ENCODE peak calls at places on chromosomes 5 and 9, in four cellular contexts. I is mesenchymal stem cell, B is OCI-LY7, N is A549. P is an unnamed sample.

GRCh38 chr9:129009584-129010141 is 18.5 kb downstream of the SH3GLB2 start:
- DNase-seq in B (no peak), I (no peak), N (no peak), P (no peak)

GRCh38 chr9:106405871-106406435 is 457.0 kb upstream of the ZNF462 start:
- DNase-seq in N (no peak), I (no peak), B (no peak), P (no peak)

GRCh38 chr9:108928386-108928785 is 5.5 kb downstream of the ELP1 start:
- DNase-seq in B (no peak), N (no peak), I (no peak), P (no peak)

GRCh38 chr9:32644698-32645097 is 9.2 kb upstream of the TAF1L start:
- DNase-seq in N (no peak), B (no peak), I (no peak), P (peak)

GRCh38 chr5:94785111-94785510 is 166.6 kb downstream of the SLF1 start:
- DNase-seq in N (no peak), I (peak), B (peak), P (no peak)

GRCh38 chr5:158922816-158923215 is 176.9 kb downstream of the EBF1 start:
- DNase-seq in B (no peak), I (no peak), N (no peak), P (no peak)

GRCh38 chr5:172299916-172300439 is 16.4 kb upstream of the UBTD2 start:
- DNase-seq in N (no peak), B (no peak), I (peak), P (peak)

GRCh38 chr9:88818495-88819201 is 172.6 kb upstream of the S1PR3 start:
- DNase-seq in I (peak), N (no peak), B (no peak), P (peak)

GRCh38 chr5:112146323-112146848 is 272.7 kb downstream of the EPB41L4A start:
- DNase-seq in B (no peak), I (peak), N (no peak), P (peak)

DNA sequence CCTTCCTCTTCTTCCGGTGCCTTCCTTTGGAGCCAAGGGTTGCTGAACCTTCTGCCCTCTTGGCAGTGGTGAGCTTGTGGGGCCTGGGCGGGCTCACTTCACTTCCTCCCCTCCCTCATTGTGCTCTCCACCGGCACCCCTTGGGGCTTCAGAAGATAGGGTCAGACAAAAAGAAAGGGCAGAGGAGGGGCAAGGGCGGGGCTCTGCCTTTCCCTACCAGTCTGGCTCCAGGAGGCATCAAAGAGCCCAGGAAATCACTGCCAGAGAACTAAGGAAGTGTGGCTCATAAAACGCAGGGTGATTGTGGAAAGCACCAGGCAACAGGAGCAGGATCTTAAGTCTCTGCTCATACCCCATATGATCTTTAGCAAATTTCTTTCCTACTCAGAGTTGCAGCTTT is 34.8 kb downstream of the ACOT12 start:
- DNase-seq in B (no peak), N (no peak), I (no peak), P (no peak)
- H3K4me2 ChIP-seq in B (no peak), N (no peak), I (no peak), P (no peak)

GRCh38 chr9:37800631-37801286 is at the start of gene DCAF10:
- DNase-seq in B (peak), N (peak), I (peak), P (peak)
- H3K4me3 ChIP-seq in B (peak), N (peak), I (peak), P (peak)

GRCh38 chr9:21477466-21477865 is 4.6 kb downstream of the IFNE start:
- DNase-seq in B (no peak), I (no peak), N (no peak), P (no peak)

GRCh38 chr9:21481470-21482057 is 549 bp downstream of the IFNE start:
- DNase-seq in B (peak), N (no peak), I (no peak), P (no peak)

GRCh38 chr9:21479152-21479702 is 2.9 kb downstream of the IFNE start:
- DNase-seq in I (no peak), B (no peak), N (no peak), P (no peak)

DNA sequence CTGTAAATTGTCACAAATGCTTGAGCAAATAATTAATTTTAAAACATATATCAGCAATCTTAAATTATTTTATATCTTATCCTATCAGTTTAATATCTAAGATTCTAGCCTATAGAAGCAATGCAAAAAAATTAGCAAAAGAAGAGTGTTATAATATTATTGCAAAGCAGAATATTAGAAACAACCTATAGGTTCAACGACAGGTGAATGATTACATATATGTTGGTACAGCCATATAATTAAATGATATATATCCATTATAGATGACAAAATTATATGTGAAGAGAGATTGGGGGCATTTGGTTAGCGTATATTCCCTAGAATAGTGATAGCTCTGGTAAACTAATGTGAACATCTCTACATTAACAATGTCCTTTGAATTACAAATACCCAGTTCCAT is at the start of gene IFNE:
- DNase-seq in I (no peak), B (no peak), N (no peak), P (no peak)
- H3K4me2 ChIP-seq in I (no peak), B (no peak), N (no peak), P (no peak)

DNA sequence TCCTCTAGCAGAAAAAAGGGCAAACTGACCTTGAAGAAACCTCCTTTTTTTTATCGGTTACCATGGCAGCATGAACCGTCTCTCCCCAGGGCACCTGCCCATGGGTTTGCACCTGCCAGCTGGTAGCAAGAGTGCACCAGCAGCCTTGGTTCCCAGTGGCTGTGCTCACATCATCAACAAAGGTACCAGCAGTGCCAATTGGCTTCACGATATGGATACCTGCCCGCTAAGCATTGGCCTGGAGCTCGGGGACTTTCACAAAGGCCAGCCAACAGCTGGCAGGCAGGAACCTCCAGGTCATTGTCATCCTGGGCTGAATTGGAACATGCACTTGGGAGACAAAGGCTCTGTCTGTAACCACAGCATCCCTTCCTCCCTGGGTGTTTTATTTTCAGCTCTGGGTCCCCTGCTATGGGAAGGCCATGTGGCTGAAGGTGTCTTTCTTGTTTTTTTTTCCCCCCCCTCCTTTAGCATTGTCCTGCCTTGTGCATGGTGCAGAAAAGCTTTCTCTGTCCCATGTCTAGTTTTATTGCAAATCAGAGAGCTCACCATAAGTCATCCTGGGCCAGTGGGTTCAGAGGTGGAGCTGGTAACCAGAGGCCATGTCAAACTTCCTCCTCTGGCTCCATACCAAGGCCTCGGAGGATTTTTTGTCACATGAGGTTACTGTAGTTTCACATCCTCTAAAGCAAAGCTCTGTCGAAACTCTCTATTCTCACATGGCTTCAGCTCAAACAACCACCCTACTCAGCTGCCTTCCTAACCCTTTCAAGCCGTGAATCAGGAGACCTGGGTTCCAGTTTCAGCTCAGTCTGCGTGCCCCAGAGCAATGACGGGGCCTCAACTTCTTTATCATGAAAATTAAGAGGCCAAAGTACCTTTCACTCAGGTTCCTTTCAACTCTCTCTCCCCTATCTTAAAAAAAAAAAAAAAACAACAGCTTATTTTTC is 145.5 kb upstream of the MAP3K1 start:
- DNase-seq in N (no peak), B (peak), I (peak), P (peak)
- H3K4me3 ChIP-seq in N (no peak), B (peak), I (no peak), P (no peak)

GRCh38 chr5:145925803-145926202 is 10.6 kb upstream of the SH3RF2 start:
- DNase-seq in N (no peak), B (no peak), I (peak), P (peak)

GRCh38 chr5:145923405-145923804 is 13.0 kb upstream of the SH3RF2 start:
- DNase-seq in N (no peak), I (no peak), B (no peak), P (no peak)

GRCh38 chr5:145922059-145922458 is 14.3 kb upstream of the SH3RF2 start:
- DNase-seq in I (no peak), B (no peak), N (no peak), P (peak)

GRCh38 chr5:145925353-145925752 is 11.0 kb upstream of the SH3RF2 start:
- DNase-seq in B (no peak), N (no peak), I (peak), P (peak)

DNA sequence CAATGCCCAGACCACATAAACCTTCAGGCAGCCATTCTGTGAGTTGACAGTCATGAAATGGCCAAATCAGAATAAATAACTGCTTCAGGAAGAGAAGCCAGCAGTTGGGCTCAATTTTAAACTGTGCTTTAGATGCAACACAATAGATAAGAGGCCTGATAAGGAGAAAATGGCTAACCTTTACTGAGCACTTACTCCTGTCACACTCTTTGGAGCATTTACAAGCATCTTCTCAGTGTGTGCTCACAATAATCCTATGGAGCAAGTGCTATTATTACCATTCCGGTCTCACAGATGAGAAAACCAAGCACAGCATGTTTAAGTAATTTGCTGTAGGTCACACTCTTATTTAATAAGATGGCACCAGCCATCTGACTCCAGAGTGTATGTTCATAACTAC is 11.5 kb upstream of the SH3RF2 start:
- DNase-seq in I (no peak), B (no peak), N (no peak), P (no peak)
- H3K4me2 ChIP-seq in I (no peak), B (no peak), N (peak), P (peak)

GRCh38 chr9:119368179-119368578 is 1.1 kb downstream of the BRINP1 start:
- DNase-seq in N (no peak), I (no peak), B (no peak), P (no peak)
- H3K4me3 ChIP-seq in N (peak), I (peak), B (no peak), P (peak)

DNA sequence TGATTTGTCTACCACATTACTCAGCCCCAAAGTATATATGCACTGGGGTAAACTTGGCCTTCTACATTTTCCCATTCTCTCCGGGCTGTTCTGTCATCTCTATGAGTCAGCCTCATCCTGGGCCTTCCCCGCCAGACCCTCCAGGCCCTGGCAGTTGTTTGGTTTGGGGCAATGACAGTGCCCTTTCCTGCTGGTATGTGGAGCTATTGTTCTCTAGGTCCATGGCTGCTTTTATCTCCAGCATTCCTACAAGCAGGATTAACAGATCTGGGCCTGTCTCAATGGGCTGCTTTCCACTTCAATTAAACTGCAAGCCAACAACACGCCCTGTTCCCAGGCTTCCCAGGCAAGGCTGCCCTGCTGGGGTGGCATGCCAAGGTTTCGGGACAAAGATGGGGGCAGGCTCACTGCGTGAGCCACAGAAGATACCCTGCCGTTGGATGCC is 136.4 kb downstream of the SLIT3 start:
- DNase-seq in N (peak), I (peak), B (no peak), P (peak)
- H3K4me2 ChIP-seq in N (peak), I (no peak), B (no peak), P (peak)

DNA sequence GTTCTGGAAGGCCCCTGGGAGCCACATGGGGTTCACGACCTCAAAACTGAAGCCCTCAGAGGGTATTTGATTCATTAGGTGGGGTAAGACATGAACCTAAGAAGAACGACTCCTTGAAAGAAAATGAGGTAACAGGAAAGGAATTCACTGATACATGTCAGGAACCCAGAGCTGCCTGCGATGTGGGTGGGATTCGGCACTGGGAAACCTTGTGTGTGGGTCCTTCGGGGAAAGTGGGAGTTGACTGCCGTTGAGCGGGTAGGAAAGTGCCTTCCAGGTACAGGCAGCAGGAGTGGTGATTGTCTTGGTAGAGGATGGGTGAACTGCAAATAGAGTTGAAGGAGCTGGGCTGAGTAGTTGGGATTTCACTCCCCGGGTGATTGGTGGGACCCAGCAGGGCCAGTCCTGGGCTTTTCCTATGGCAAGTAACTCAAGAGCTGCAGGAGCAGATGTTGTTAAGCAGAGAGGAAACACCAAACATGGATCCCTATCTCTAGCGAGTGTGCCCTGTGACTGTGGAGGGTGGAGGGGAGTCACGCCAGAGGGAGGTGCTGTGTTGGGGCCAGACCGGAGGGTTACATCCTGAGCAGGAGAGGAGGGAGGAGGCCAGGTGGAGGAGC is 30.8 kb downstream of the ANKRD33B start:
- DNase-seq in I (peak), B (no peak), N (no peak), P (no peak)
- H3K4me3 ChIP-seq in I (no peak), B (no peak), N (no peak), P (no peak)

GRCh38 chr5:34562791-34563190 is 93.3 kb upstream of the RAI14 start:
- DNase-seq in B (no peak), N (no peak), I (no peak), P (no peak)

GRCh38 chr5:34564706-34565235 is 91.4 kb upstream of the RAI14 start:
- DNase-seq in I (no peak), N (no peak), B (no peak), P (no peak)

GRCh38 chr5:34563951-34564705 is 92.0 kb upstream of the RAI14 start:
- DNase-seq in I (no peak), N (no peak), B (no peak), P (no peak)

GRCh38 chr5:34563269-34563668 is 92.9 kb upstream of the RAI14 start:
- DNase-seq in N (no peak), I (no peak), B (no peak), P (no peak)
- H3K4me2 ChIP-seq in N (no peak), I (no peak), B (no peak), P (no peak)

DNA sequence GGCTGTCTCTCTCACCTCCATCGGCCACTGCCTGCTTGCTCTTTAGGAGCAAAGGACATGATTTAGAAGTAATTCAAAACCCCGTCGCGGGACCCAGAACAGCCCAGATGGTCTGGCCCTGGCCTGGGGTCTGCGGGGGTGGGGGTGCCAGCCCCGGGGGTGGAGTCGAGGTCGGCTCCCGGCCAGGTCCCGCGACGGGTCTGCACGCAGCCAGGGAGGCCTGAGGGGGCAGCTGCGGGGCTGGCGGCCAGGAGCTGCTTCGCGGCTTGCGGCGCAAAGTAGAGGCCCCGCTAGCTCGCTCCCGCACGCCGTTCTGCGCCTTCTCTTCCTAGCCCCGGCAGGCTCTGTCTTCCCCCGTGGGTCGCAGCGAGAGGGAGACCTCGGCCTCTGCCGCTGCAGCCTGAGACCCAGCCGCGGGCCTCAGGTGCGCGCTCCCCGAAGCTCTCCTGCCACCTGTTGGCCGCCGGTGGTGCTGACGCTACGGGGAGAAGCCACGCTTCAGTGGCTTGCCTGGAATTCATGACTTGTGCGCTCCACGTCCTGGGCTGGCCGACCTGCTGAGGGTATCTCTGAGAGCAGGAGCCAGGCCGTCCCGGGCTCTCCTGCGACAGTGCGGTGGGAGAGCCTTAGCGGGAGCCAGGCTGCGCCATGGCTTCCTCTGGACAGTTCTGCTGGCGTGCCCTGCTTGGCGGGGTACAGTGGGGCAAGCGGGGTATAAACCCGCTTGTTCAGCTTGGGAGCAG is 157.2 kb upstream of the PITX1 start:
- DNase-seq in I (peak), B (peak), N (peak), P (peak)
- H3K4me3 ChIP-seq in I (peak), B (peak), N (peak), P (peak)

P was measured in mammary epithelial cell.